ENCODE peak calls at places on chromosomes 6 and 20, in four cellular contexts. B is neural crest cell, W is D721Med, D is glutamatergic neuron. O is an unnamed sample.

GRCh38 chr20:57713505-57713903 is 3.7 kb upstream of the PMEPA1 start:
- DNase-seq in D (no peak), B (no peak), W (no peak), O (no peak)

GRCh38 chr20:53883098-53883762 is 187.2 kb downstream of the BCAS1 start:
- DNase-seq in B (no peak), W (no peak), D (no peak), O (no peak)

GRCh38 chr6:130694617-130695016 is 132.6 kb upstream of the SMLR1 start:
- DNase-seq in W (no peak), B (no peak), D (no peak), O (no peak)

GRCh38 chr20:58022711-58023110 is 205.7 kb downstream of the ANKRD60 start:
- DNase-seq in W (no peak), D (no peak), B (no peak), O (no peak)

GRCh38 chr6:71298459-71298858 is 9.8 kb downstream of the OGFRL1 start:
- DNase-seq in W (no peak), B (no peak), D (no peak), O (no peak)

GRCh38 chr6:160955508-160956295 is 35.9 kb upstream of the MAP3K4 start:
- DNase-seq in B (no peak), D (no peak), W (no peak), O (no peak)

GRCh38 chr6:146775227-146775626 is 176.5 kb downstream of the ADGB start:
- DNase-seq in D (no peak), B (no peak), W (no peak), O (no peak)

GRCh38 chr6:30216096-30216495 is 2.9 kb upstream of the TRIM26 start:
- DNase-seq in W (no peak), D (peak), B (no peak), O (no peak)

GRCh38 chr6:107667790-107668189 is 156.3 kb downstream of the SCML4 start:
- DNase-seq in W (no peak), D (no peak), B (no peak), O (no peak)
- TF ChIP-seq CTCF in W (no peak), D (no peak), B (no peak), O (no peak)

GRCh38 chr6:162306616-162307015 is 420.9 kb downstream of the PRKN start:
- DNase-seq in B (no peak), W (no peak), D (no peak), O (no peak)

GRCh38 chr6:162301128-162301527 is 426.4 kb downstream of the PRKN start:
- DNase-seq in D (no peak), B (no peak), W (no peak), O (no peak)
- TF ChIP-seq CTCF in D (no peak), B (no peak), W (no peak), O (no peak)

GRCh38 chr6:144778773-144779531 is 493.8 kb downstream of the UTRN start:
- DNase-seq in D (no peak), B (no peak), W (no peak), O (no peak)
- TF ChIP-seq CTCF in D (no peak), B (peak), W (no peak), O (peak)

GRCh38 chr20:25000268-25000801 is 7.8 kb upstream of the APMAP start:
- DNase-seq in B (no peak), W (no peak), D (no peak), O (no peak)
- TF ChIP-seq CTCF in B (no peak), W (no peak), D (no peak), O (peak)